ENCODE peak calls at places on chromosome 19, in four cellular contexts. L, Y, I and C are unnamed samples.

GRCh38 chr19:31511098-31511497 is 161.9 kb upstream of the TSHZ3 start:
- DNase-seq in L (no peak), Y (no peak), I (no peak), C (no peak)

GRCh38 chr19:55703790-55704215 is 28.8 kb downstream of the EPN1 start:
- DNase-seq in L (peak; percentile 41), Y (peak; percentile 83), I (no peak), C (no peak)

GRCh38 chr19:37333457-37333856 is 37.4 kb upstream of the ZNF527 start:
- DNase-seq in L (no peak), Y (no peak), I (no peak), C (no peak)

GRCh38 chr19:15555759-15556633 is 47.7 kb downstream of the CYP4F22 start:
- DNase-seq in L (peak; percentile 93), Y (peak; percentile 93), I (peak; percentile 65), C (peak; percentile 89)

GRCh38 chr19:39924952-39925351 is 9.5 kb downstream of the FCGBP start:
- DNase-seq in L (no peak), Y (no peak), I (no peak), C (no peak)

GRCh38 chr19:11496391-11497163 is 9.1 kb downstream of the ZNF653 start:
- DNase-seq in L (peak; percentile 84), Y (peak; percentile 88), I (no peak), C (peak; percentile 62)

GRCh38 chr19:51158474-51159129 is 16.5 kb downstream of the SIGLEC7 start:
- DNase-seq in L (peak; percentile 67), Y (peak; percentile 47), I (no peak), C (peak; percentile 42)

GRCh38 chr19:6772028-6772865 is at the start of gene VAV1:
- DNase-seq in L (no peak), Y (peak; percentile 53), I (peak; percentile 64), C (no peak)

GRCh38 chr19:711224-711623 is 2.5 kb downstream of the PALM start:
- DNase-seq in L (no peak), Y (no peak), I (no peak), C (no peak)

GRCh38 chr19:18856385-18857126 is 24.8 kb downstream of the UPF1 start:
- DNase-seq in L (peak; percentile 53), Y (peak; percentile 63), I (no peak), C (no peak)

GRCh38 chr19:27966390-27966816 is 1246.5 kb downstream of the UQCRFS1 start:
- DNase-seq in L (peak; percentile 31), Y (peak; percentile 5), I (no peak), C (no peak)

GRCh38 chr19:31160346-31160926 is 188.8 kb downstream of the TSHZ3 start:
- DNase-seq in L (no peak), Y (no peak), I (no peak), C (no peak)

GRCh38 chr19:936175-936546 is 10.3 kb downstream of the ARID3A start:
- DNase-seq in L (no peak), Y (no peak), I (no peak), C (no peak)

GRCh38 chr19:10228925-10229324 is 2.2 kb downstream of the S1PR2 start:
- DNase-seq in L (peak; percentile 53), Y (peak; percentile 45), I (no peak), C (peak; percentile 48)

GRCh38 chr19:37074819-37075362 is 3.3 kb upstream of the ZNF420 start:
- DNase-seq in L (no peak), Y (no peak), I (no peak), C (no peak)

GRCh38 chr19:912181-913079 is 589 bp downstream of the R3HDM4 start:
- DNase-seq in L (no peak), Y (no peak), I (no peak), C (no peak)

GRCh38 chr19:56120371-56121179 is 520 bp downstream of the ZNF787 start:
- DNase-seq in L (peak; percentile 89), Y (peak; percentile 95), I (no peak), C (peak; percentile 86)

GRCh38 chr19:52297601-52298358 is 811 bp downstream of the ZNF480 start:
- DNase-seq in L (no peak), Y (peak; percentile 22), I (no peak), C (no peak)

GRCh38 chr19:58554494-58555368 is at the start of gene CHMP2A:
- DNase-seq in L (peak; percentile 99), Y (peak; percentile 96), I (peak; percentile 85), C (peak; percentile 84)

GRCh38 chr19:2032296-2032941 is 16.9 kb upstream of the BTBD2 start:
- DNase-seq in L (peak; percentile 88), Y (peak; percentile 91), I (no peak), C (no peak)

GRCh38 chr19:48290341-48290922 is 20.6 kb downstream of the ZNF114 start:
- DNase-seq in L (peak; percentile 35), Y (peak; percentile 58), I (no peak), C (no peak)

GRCh38 chr19:47445527-47445926 is 26.2 kb downstream of the SLC8A2 start:
- DNase-seq in L (no peak), Y (no peak), I (no peak), C (no peak)

GRCh38 chr19:58553799-58554493 is 959 bp downstream of the CHMP2A start:
- DNase-seq in L (no peak), Y (no peak), I (no peak), C (no peak)

GRCh38 chr19:47848871-47849473 is 10.1 kb upstream of the TPRX2 start:
- DNase-seq in L (peak; percentile 82), Y (peak; percentile 33), I (no peak), C (peak; percentile 15)

GRCh38 chr19:4717191-4717965 is 6.3 kb downstream of the DPP9 start:
- DNase-seq in L (peak; percentile 90), Y (peak; percentile 42), I (no peak), C (peak; percentile 50)

GRCh38 chr19:409006-409514 is at the start of gene C2CD4C:
- DNase-seq in L (no peak), Y (peak; percentile 87), I (no peak), C (no peak)

GRCh38 chr19:7349231-7349591 is 474 bp downstream of the ARHGEF18 start:
- DNase-seq in L (no peak), Y (no peak), I (no peak), C (no peak)

GRCh38 chr19:14119644-14120496 is 2.3 kb upstream of the PRKACA start:
- DNase-seq in L (no peak), Y (no peak), I (no peak), C (no peak)

GRCh38 chr19:14117668-14118164 is at the start of gene PRKACA:
- DNase-seq in L (peak; percentile 97), Y (peak; percentile 99), I (peak; percentile 91), C (peak; percentile 94)

GRCh38 chr19:14116525-14116917 is 1.0 kb downstream of the PRKACA start:
- DNase-seq in L (no peak), Y (no peak), I (no peak), C (no peak)

GRCh38 chr19:14116918-14117578 is 514 bp downstream of the PRKACA start:
- DNase-seq in L (no peak), Y (peak; percentile 47), I (no peak), C (no peak)

GRCh38 chr19:14118165-14119051 is 846 bp upstream of the PRKACA start:
- DNase-seq in L (no peak), Y (peak; percentile 42), I (no peak), C (peak; percentile 71)
- TF ChIP-seq PBX3 in L (no peak), Y (no peak), I (no peak), C (no peak)

GRCh38 chr19:3343619-3344502 is 22.5 kb upstream of the NFIC start:
- DNase-seq in L (peak; percentile 95), Y (peak; percentile 97), I (no peak), C (peak; percentile 86)

GRCh38 chr19:3344608-3345598 is 21.5 kb upstream of the NFIC start:
- DNase-seq in L (no peak), Y (no peak), I (no peak), C (no peak)

GRCh38 chr19:3345850-3346460 is 20.4 kb upstream of the NFIC start:
- DNase-seq in L (no peak), Y (no peak), I (no peak), C (no peak)

GRCh38 chr19:3348042-3348441 is 18.3 kb upstream of the NFIC start:
- DNase-seq in L (no peak), Y (no peak), I (no peak), C (no peak)

GRCh38 chr19:3346677-3347353 is 19.6 kb upstream of the NFIC start:
- DNase-seq in L (no peak), Y (no peak), I (no peak), C (no peak)
- TF ChIP-seq PBX3 in L (no peak), Y (no peak), I (no peak), C (no peak)

GRCh38 chr19:29724102-29724641 is 9.1 kb upstream of the C19orf12 start:
- DNase-seq in L (no peak), Y (no peak), I (no peak), C (no peak)
- TF ChIP-seq PBX3 in L (no peak), Y (no peak), I (no peak), C (no peak)

DNA sequence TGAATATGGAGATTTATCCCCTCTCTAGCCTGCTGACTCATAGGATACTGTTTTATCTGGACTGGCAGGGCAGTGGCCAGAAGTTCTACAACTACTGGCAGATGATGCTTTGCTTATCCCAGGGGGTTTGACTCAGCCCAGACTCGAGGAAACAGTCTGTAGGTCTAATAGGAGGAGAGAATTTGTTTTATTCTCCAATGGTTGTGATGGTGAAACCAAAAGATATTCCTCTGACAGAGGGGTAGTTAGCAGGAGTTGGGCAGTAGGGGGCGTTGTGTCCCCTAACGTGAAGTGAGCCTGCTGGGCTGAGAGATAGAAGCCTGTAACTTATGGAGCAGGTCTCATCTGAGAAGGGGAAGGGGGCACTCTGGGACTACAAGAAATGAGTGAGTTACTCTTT is 74.9 kb downstream of the WTIP start:
- DNase-seq in L (peak; percentile 27), Y (no peak), I (no peak), C (peak; percentile 13)
- TF ChIP-seq PBX3 in L (no peak), Y (no peak), I (no peak), C (no peak)